ENCODE peak calls at places on chromosome X, in ten cellular contexts. S is kidney epithelial cell; R is naive thymus-derived CD8-positive, alpha-beta T cell; Z is NCI-H1694; M is dermis blood vessel endothelial cell; F is activated naive CD8-positive, alpha-beta T cell treated with anti-CD3 and anti-CD28 coated beads, Interleukin-2, amount 10 ng/mL, durations not matched to agents 7 days and 5 days; P is AG04450; O is SW 1271; K is mucosa of descending colon; V is GM23338. L is an unnamed sample.
A peak's percentile ranks its signal among the peaks of the same experiment; 100 is the strongest.

GRCh38 chrX:153416781-153417180 is 5.5 kb downstream of the ZFP92 start:
- DNase-seq in S (no peak), R (no peak), Z (no peak), M (no peak), F (no peak), P (no peak), O (no peak), K (no peak), V (no peak), L (no peak)

GRCh38 chrX:150475466-150475865 is 93.0 kb upstream of the MTM1 start:
- DNase-seq in S (no peak), R (no peak), Z (no peak), M (no peak), F (no peak), P (no peak), O (no peak), K (no peak), V (no peak), L (no peak)

GRCh38 chrX:97039363-97040029 is 155.8 kb downstream of the RPA4 start:
- DNase-seq in S (no peak), R (no peak), Z (no peak), M (peak; percentile 79), F (no peak), P (no peak), O (no peak), K (peak; percentile 25), V (no peak), L (no peak)

GRCh38 chrX:119942831-119943184 is 743 bp downstream of the NKAP start:
- DNase-seq in S (no peak), R (no peak), Z (no peak), M (no peak), F (no peak), P (no peak), O (no peak), K (no peak), V (no peak), L (no peak)

GRCh38 chrX:149720021-149720689 is 8.3 kb downstream of the MAGEA11 start:
- DNase-seq in S (no peak), R (no peak), Z (no peak), M (no peak), F (no peak), P (no peak), O (no peak), K (no peak), V (no peak), L (no peak)

GRCh38 chrX:38287669-38288068 is 39.6 kb downstream of the RPGR start:
- DNase-seq in S (no peak), R (no peak), Z (no peak), M (no peak), F (no peak), P (no peak), O (no peak), K (no peak), V (no peak), L (no peak)

GRCh38 chrX:29555465-29556091 is 659.8 kb upstream of the MAGEB2 start:
- DNase-seq in S (no peak), R (no peak), Z (no peak), M (no peak), F (no peak), P (no peak), O (no peak), K (no peak), V (no peak), L (peak; percentile 17)

GRCh38 chrX:37746268-37746931 is 33.5 kb upstream of the CYBB start:
- DNase-seq in S (no peak), R (no peak), Z (no peak), M (no peak), F (no peak), P (no peak), O (no peak), K (peak; percentile 20), V (no peak), L (no peak)

GRCh38 chrX:8849462-8849861 is 48.3 kb upstream of the FAM9A start:
- DNase-seq in S (no peak), R (no peak), Z (no peak), M (no peak), F (no peak), P (no peak), O (no peak), K (no peak), V (no peak), L (no peak)

GRCh38 chrX:40155617-40156471 is 58.1 kb upstream of the BCOR start:
- DNase-seq in S (no peak), R (no peak), Z (no peak), M (no peak), F (no peak), P (no peak), O (no peak), K (peak; percentile 40), V (peak; percentile 36), L (no peak)

GRCh38 chrX:17476411-17476810 is 101.4 kb downstream of the NHS start:
- DNase-seq in S (no peak), R (no peak), Z (no peak), M (no peak), F (no peak), P (no peak), O (no peak), K (no peak), V (no peak), L (no peak)

GRCh38 chrX:103417933-103418332 is 41.6 kb downstream of the BEX3 start:
- DNase-seq in S (no peak), R (no peak), Z (no peak), M (no peak), F (no peak), P (no peak), O (no peak), K (no peak), V (no peak), L (no peak)

GRCh38 chrX:123731987-123732678 is 719 bp downstream of the THOC2 start:
- DNase-seq in S (no peak), R (no peak), Z (no peak), M (peak; percentile 34), F (no peak), P (no peak), O (no peak), K (peak; percentile 52), V (peak; percentile 5), L (no peak)

GRCh38 chrX:72107320-72107719 is 24.4 kb downstream of the RTL5 start:
- DNase-seq in S (no peak), R (no peak), Z (no peak), M (no peak), F (no peak), P (no peak), O (no peak), K (no peak), V (peak; percentile 32), L (no peak)

GRCh38 chrX:72247206-72247944 is 8.5 kb upstream of the ERCC6L start:
- DNase-seq in S (no peak), R (no peak), Z (peak; percentile 19), M (peak; percentile 75), F (no peak), P (no peak), O (no peak), K (peak; percentile 30), V (no peak), L (no peak)

GRCh38 chrX:85115252-85115651 is 111.6 kb downstream of the APOOL start:
- DNase-seq in S (no peak), R (no peak), Z (no peak), M (no peak), F (no peak), P (no peak), O (no peak), K (no peak), V (no peak), L (no peak)

GRCh38 chrX:46382595-46382994 is 162.6 kb downstream of the ZNF674 start:
- DNase-seq in S (no peak), R (no peak), Z (no peak), M (no peak), F (no peak), P (no peak), O (no peak), K (no peak), V (no peak), L (no peak)

GRCh38 chrX:27435031-27435430 is 28.1 kb downstream of the PPP4R3C start:
- DNase-seq in S (no peak), R (no peak), Z (no peak), M (no peak), F (no peak), P (no peak), O (no peak), K (no peak), V (no peak), L (no peak)

GRCh38 chrX:142661696-142662095 is 364.0 kb upstream of the SPANXN4 start:
- DNase-seq in S (no peak), R (no peak), Z (no peak), M (no peak), F (no peak), P (no peak), O (no peak), K (no peak), V (no peak), L (no peak)

GRCh38 chrX:44580466-44580865 is 37.8 kb upstream of the FUNDC1 start:
- DNase-seq in S (peak; percentile 4), R (no peak), Z (no peak), M (no peak), F (no peak), P (peak; percentile 41), O (no peak), K (no peak), V (no peak), L (peak; percentile 32)

GRCh38 chrX:32010157-32010656 is 938.4 kb upstream of the FTHL17 start:
- DNase-seq in S (no peak), R (no peak), Z (no peak), M (no peak), F (no peak), P (no peak), O (no peak), K (no peak), V (no peak), L (no peak)

L was measured in keratinocyte.